ENCODE peak calls at places on chromosome 17, in eight cellular contexts. R is CD8-positive, alpha-beta T cell; E is fibroblast of lung; L is DND-41; W is cardiac fibroblast; K is psoas muscle; M is HL-60; B is ascending aorta. V is an unnamed sample.

GRCh38 chr17:74282587-74283370 is 8.7 kb downstream of the DNAI2 start:
- DNase-seq in B (no peak), M (peak), E (peak), R (no peak), K (no peak), L (peak), W (no peak), V (peak)

GRCh38 chr17:68954146-68954971 is 833 bp downstream of the ABCA8 start:
- DNase-seq in W (peak), E (no peak), R (no peak), L (no peak), K (no peak), M (no peak), B (no peak), V (no peak)

GRCh38 chr17:33137411-33137810 is 145.8 kb downstream of the SPACA3 start:
- DNase-seq in R (no peak), L (no peak), M (no peak), K (no peak), W (no peak), B (no peak), E (peak), V (no peak)

GRCh38 chr17:70336411-70336810 is 167.1 kb downstream of the KCNJ2 start:
- DNase-seq in B (no peak), W (no peak), K (no peak), L (no peak), M (no peak), R (no peak), E (no peak), V (no peak)

GRCh38 chr17:79835953-79836951 is 3.0 kb downstream of the CBX4 start:
- DNase-seq in M (peak), W (no peak), K (peak), L (peak), B (no peak), R (no peak), E (no peak), V (peak)

GRCh38 chr17:80192268-80192667 is 22.4 kb downstream of the CARD14 start:
- DNase-seq in L (no peak), K (no peak), M (no peak), W (peak), E (no peak), R (no peak), B (no peak), V (no peak)

GRCh38 chr17:38868095-38868967 is 1.5 kb upstream of the LASP1 start:
- DNase-seq in B (peak), L (no peak), R (no peak), E (peak), M (no peak), W (peak), K (peak), V (no peak)

GRCh38 chr17:77716289-77716929 is 242.1 kb upstream of the TNRC6C start:
- DNase-seq in K (no peak), L (no peak), M (no peak), E (peak), R (no peak), B (no peak), W (peak), V (no peak)

GRCh38 chr17:40355804-40356758 is 8.5 kb downstream of the GJD3 start:
- DNase-seq in W (no peak), L (no peak), M (no peak), B (peak), R (no peak), K (peak), E (no peak), V (no peak)

GRCh38 chr17:79989106-79989835 is 46.4 kb downstream of the TBC1D16 start:
- DNase-seq in R (no peak), K (no peak), B (no peak), L (no peak), E (no peak), M (no peak), W (no peak), V (no peak)

GRCh38 chr17:307741-308507 is 44.7 kb downstream of the RPH3AL start:
- DNase-seq in W (no peak), R (no peak), E (no peak), K (peak), L (no peak), M (no peak), B (no peak), V (no peak)

GRCh38 chr17:3802461-3803307 is 1.7 kb upstream of the ITGAE start:
- DNase-seq in K (peak), M (peak), B (no peak), L (no peak), W (peak), E (peak), R (no peak), V (no peak)

GRCh38 chr17:10843806-10844205 is 5.9 kb upstream of the PIRT start:
- DNase-seq in R (no peak), M (no peak), E (peak), B (no peak), K (no peak), L (no peak), W (peak), V (no peak)

GRCh38 chr17:52297230-52298010 is 138.9 kb upstream of the CA10 start:
- DNase-seq in R (no peak), L (no peak), E (no peak), M (no peak), B (no peak), W (no peak), K (no peak), V (no peak)

DNA sequence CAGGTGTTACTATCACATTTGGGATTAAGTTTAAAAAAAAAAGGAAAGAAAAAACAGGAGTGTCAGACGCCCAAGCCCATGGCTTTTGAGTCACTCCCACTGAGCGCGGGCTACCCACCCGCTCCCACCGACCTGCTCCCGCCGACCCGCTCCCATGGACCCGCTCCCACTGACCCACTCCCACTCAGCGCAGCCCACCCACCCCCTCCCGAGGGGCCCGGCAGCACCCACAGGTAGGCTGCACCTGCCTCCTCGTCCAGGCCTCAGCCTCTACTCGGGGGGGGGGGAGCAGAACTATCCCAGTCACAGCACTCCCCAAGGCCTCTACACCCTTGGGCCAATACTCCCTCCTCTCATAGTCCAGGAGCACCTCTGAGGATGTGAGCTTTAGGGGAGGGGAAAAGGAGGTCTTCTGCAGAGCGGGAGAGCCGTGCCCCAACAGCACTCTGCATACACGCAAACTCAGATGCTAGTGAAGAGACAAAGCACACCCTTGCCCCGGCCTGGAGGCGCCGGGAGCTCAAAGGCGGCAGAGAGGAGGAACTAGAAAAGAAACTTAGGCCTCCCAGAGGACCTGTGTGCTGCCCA is 2.9 kb downstream of the CLUH start:
- DNase-seq in B (no peak), M (no peak), W (no peak), R (no peak), K (no peak), E (no peak), L (no peak), V (no peak)
- H3K4me3 ChIP-seq in B (peak), M (peak), W (no peak), R (no peak), K (peak), E (no peak), L (no peak), V (no peak)

DNA sequence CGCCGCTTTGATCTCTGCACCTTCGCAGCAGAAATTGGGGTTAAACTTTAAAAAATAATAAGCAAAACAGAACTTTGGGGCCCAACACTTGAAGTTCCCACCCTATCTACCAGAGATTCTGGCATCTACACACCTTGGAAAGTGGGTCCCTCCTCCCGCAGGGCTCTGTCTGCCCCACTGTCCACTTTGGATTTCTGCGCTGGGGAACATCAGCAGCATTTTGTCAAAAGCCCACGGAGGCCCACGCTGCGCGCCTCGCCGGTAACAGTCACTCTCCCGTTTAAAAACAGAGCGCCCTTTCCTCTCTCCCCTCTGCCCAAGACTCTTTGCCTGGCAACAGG is 725 bp upstream of the WNT9B start:
- DNase-seq in E (no peak), R (no peak), L (no peak), W (no peak), B (no peak), K (no peak), M (no peak), V (no peak)
- H3K4me3 ChIP-seq in E (no peak), R (no peak), L (no peak), W (no peak), B (no peak), K (peak), M (no peak), V (no peak)

DNA sequence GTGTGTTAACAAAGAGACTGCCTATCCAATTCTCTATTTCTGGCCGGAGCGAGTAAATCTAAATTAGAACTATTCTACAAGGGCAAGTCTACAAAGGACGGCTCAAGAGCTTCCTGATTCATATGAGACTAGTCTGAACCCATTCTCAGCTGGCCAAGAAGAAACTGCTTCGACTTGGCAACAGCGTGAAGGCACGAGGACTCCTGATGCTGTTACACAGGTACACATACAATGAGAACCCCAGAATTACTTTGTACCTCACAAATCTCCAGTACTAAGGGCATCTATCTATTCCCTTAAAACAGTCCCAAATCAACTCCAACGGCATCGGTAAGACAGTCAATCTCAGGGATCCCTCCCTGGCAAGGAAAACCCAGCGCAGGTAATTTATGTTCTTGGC is 1.5 kb downstream of the CRK start:
- DNase-seq in R (no peak), M (no peak), B (no peak), L (no peak), K (no peak), E (no peak), W (no peak), V (no peak)
- H3K4me3 ChIP-seq in R (peak), M (peak), B (peak), L (peak), K (peak), E (peak), W (peak), V (peak)

DNA sequence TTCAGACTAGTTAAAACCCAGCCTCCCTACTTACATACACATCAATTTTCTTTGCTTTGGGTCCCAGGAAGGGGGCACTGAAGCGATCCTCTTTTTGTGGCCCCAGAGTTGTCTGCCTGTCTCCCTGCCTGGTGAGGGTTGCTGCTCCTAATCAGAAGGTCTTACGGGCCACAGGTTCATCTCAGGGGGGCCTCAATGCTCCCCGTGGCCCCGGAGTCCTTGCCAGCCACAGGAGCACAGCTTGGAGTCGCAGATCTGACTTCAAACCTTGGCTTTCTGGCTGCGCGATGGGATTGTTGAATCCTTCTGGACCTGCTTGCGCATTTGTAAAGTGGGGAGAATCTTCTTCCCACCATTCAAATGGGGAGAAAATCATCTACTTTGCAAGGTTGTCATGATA is 44.8 kb upstream of the MYH10 start:
- DNase-seq in R (no peak), M (no peak), K (no peak), W (no peak), B (peak), L (no peak), E (no peak), V (no peak)
- H3K4me3 ChIP-seq in R (no peak), M (no peak), K (no peak), W (no peak), B (no peak), L (no peak), E (no peak), V (no peak)

GRCh38 chr17:21674242-21674731 is 18.0 kb upstream of the KCNJ18 start:
- DNase-seq in M (no peak), K (no peak), B (peak), E (no peak), L (no peak), R (no peak), W (no peak), V (no peak)
- H3K4me3 ChIP-seq in M (no peak), K (no peak), B (no peak), E (no peak), L (no peak), R (no peak), W (no peak), V (no peak)

GRCh38 chr17:48541036-48541573 is 3.8 kb downstream of the HOXB2 start:
- DNase-seq in M (no peak), E (no peak), L (no peak), B (no peak), R (no peak), K (no peak), W (no peak), V (no peak)
- H3K4me3 ChIP-seq in M (no peak), E (peak), L (no peak), B (peak), R (peak), K (peak), W (peak), V (peak)

GRCh38 chr17:65558311-65558682 is 3.2 kb downstream of the AXIN2 start:
- DNase-seq in R (no peak), L (no peak), M (no peak), E (no peak), B (no peak), K (no peak), W (no peak), V (no peak)
- H3K4me3 ChIP-seq in R (peak), L (no peak), M (no peak), E (peak), B (peak), K (no peak), W (no peak), V (peak)

V was measured in CD8-positive, alpha-beta memory T cell.